ENCODE peak calls at places on chromosomes 16 and 17, in seven cellular contexts. L, U, R, W, O, S and P are unnamed samples.

GRCh38 chr16:474420-475122 is 49.1 kb downstream of the RAB11FIP3 start:
- DNase-seq in W (no peak), O (no peak), R (no peak), U (no peak), S (no peak), L (no peak), P (no peak)

GRCh38 chr17:2262146-2262587 is 41.4 kb downstream of the SMG6 start:
- DNase-seq in O (no peak), L (no peak), U (peak; percentile 86), R (no peak), W (peak; percentile 91), S (no peak), P (no peak)

GRCh38 chr17:74089869-74090464 is 113.5 kb upstream of the RPL38 start:
- DNase-seq in O (no peak), L (peak; percentile 78), S (peak; percentile 95), U (peak; percentile 66), R (no peak), W (peak; percentile 10), P (no peak)

GRCh38 chr17:82696259-82696658 is 2.2 kb downstream of the RAB40B start:
- DNase-seq in U (no peak), L (no peak), S (no peak), R (no peak), O (no peak), W (no peak), P (peak; percentile 30)

GRCh38 chr17:77045441-77046041 is 95.2 kb upstream of the SEC14L1 start:
- DNase-seq in L (no peak), R (no peak), O (no peak), U (peak; percentile 7), S (no peak), W (no peak), P (no peak)

GRCh38 chr16:85601730-85602401 is 11.3 kb upstream of the GSE1 start:
- DNase-seq in O (peak; percentile 76), S (no peak), W (no peak), L (no peak), U (no peak), R (no peak), P (no peak)

GRCh38 chr17:46072998-46073397 is 73.9 kb downstream of the STH start:
- DNase-seq in W (peak; percentile 91), S (no peak), L (no peak), R (no peak), U (peak; percentile 84), O (no peak), P (no peak)

GRCh38 chr16:645852-646678 is 3.1 kb upstream of the WDR90 start:
- DNase-seq in W (no peak), L (peak; percentile 84), U (no peak), S (no peak), O (peak; percentile 89), R (no peak), P (no peak)

GRCh38 chr16:57609541-57610401 is 18.7 kb upstream of the ADGRG1 start:
- DNase-seq in W (no peak), S (peak; percentile 30), R (peak; percentile 75), O (peak; percentile 62), L (peak; percentile 49), U (peak; percentile 29), P (peak; percentile 51)

GRCh38 chr17:3894927-3895343 is 2.1 kb upstream of the CAMKK1 start:
- DNase-seq in O (peak; percentile 83), S (no peak), L (no peak), W (peak; percentile 41), R (no peak), U (no peak), P (no peak)

GRCh38 chr17:27481327-27481726 is 25.1 kb downstream of the KSR1 start:
- DNase-seq in L (peak; percentile 32), S (no peak), U (no peak), R (peak; percentile 73), O (no peak), W (no peak), P (no peak)

GRCh38 chr17:75645889-75646625 is 12.8 kb downstream of the SMIM5 start:
- DNase-seq in S (peak; percentile 60), L (peak; percentile 91), R (no peak), U (peak; percentile 39), W (no peak), O (peak; percentile 81), P (peak; percentile 53)

GRCh38 chr17:17345686-17346427 is 42.7 kb downstream of the NT5M start:
- DNase-seq in S (no peak), L (peak; percentile 40), U (no peak), W (no peak), R (no peak), O (no peak), P (peak; percentile 22)

GRCh38 chr17:68809148-68809547 is 146.0 kb downstream of the ABCA8 start:
- DNase-seq in U (no peak), L (no peak), R (no peak), S (no peak), O (no peak), W (no peak), P (no peak)

GRCh38 chr17:10126554-10127493 is 71.6 kb downstream of the GAS7 start:
- DNase-seq in R (no peak), W (peak; percentile 42), L (no peak), S (no peak), U (peak; percentile 82), O (peak; percentile 66), P (no peak)

GRCh38 chr17:73343739-73344454 is 32.1 kb upstream of the CDC42EP4 start:
- DNase-seq in L (no peak), R (no peak), W (no peak), S (no peak), O (no peak), U (no peak), P (no peak)

GRCh38 chr17:81323083-81323369 is 27.9 kb upstream of the SLC38A10 start:
- DNase-seq in W (no peak), R (no peak), S (no peak), O (no peak), L (no peak), U (no peak), P (no peak)

GRCh38 chr17:81323411-81323868 is 28.3 kb upstream of the SLC38A10 start:
- DNase-seq in W (no peak), L (no peak), O (no peak), U (no peak), R (no peak), S (no peak), P (no peak)

GRCh38 chr17:81324177-81324905 is 29.2 kb upstream of the SLC38A10 start:
- DNase-seq in R (no peak), O (no peak), W (no peak), S (no peak), L (no peak), U (no peak), P (no peak)

GRCh38 chr17:81325057-81325973 is 30.2 kb upstream of the SLC38A10 start:
- DNase-seq in W (no peak), U (no peak), R (no peak), L (no peak), O (no peak), S (no peak), P (no peak)

GRCh38 chr17:81322271-81323082 is 27.4 kb upstream of the SLC38A10 start:
- DNase-seq in O (no peak), R (peak; percentile 48), U (no peak), W (peak; percentile 27), S (no peak), L (no peak), P (no peak)
- TF ChIP-seq CTCF in O (no peak), R (no peak), U (peak; percentile 51), W (peak; percentile 13), S (peak; percentile 52), L (peak; percentile 19), P (peak; percentile 48)

GRCh38 chr16:89554343-89554742 is 6.1 kb upstream of the RPL13 start:
- DNase-seq in O (no peak), U (no peak), S (no peak), W (no peak), L (no peak), R (no peak), P (no peak)
- TF ChIP-seq CTCF in O (no peak), U (no peak), S (no peak), W (no peak), L (no peak), R (no peak), P (no peak)

GRCh38 chr17:60598001-60598736 is 1.8 kb upstream of the PPM1D start:
- DNase-seq in W (no peak), S (no peak), R (no peak), L (no peak), O (no peak), U (no peak), P (no peak)

GRCh38 chr17:60600490-60601431 is 768 bp downstream of the PPM1D start:
- DNase-seq in W (peak; percentile 91), U (peak; percentile 92), R (peak; percentile 66), O (peak; percentile 92), L (peak; percentile 71), S (peak; percentile 82), P (no peak)

GRCh38 chr17:60601443-60602384 is 1.7 kb downstream of the PPM1D start:
- DNase-seq in L (no peak), S (peak; percentile 62), R (peak; percentile 24), U (peak; percentile 90), W (peak; percentile 89), O (peak; percentile 69), P (no peak)

GRCh38 chr17:60599220-60599619 is 773 bp upstream of the PPM1D start:
- DNase-seq in O (no peak), R (no peak), L (no peak), W (no peak), U (no peak), S (no peak), P (no peak)

DNA sequence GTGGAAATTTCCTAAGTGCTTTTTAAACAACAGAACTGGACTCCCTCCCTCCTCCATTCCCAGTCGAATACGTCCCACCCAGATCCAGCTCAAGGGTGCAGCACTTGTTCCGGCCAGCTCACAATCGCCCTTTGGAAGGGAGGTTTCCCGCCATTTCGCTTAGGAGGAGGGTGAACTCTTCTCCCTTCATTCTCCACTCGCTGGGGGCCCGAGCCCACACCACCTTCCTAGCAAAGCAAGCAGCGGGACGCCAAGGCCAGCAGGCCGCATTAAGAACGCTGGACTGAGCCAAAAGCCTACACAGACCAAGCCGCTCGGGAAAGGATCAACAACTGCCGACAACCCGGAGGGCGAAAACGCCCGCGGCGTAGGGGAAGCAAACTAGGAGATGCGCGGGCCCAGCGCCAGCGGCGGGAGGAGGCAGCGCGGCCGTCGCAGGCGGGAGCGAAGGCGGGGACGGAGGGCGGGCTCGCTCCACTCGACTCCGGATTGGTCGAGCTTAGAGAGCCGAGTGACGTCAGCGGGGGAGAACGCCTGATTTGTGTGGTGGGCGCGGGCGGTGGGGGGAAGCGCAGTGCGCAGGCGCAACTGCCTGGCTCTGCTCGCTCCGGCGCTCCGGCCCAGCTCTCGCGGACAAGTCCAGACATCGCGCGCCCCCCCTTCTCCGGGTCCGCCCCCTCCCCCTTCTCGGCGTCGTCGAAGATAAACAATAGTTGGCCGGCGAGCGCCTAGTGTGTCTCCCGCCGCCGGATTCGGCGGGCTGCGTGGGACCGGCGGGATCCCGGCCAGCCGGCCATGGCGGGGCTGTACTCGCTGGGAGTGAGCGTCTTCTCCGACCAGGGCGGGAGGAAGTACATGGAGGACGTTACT is at the start of gene PPM1D:
- DNase-seq in U (peak; percentile 99), L (peak; percentile 100), O (peak; percentile 100), S (peak; percentile 100), W (peak; percentile 99), R (peak; percentile 97), P (peak; percentile 99)
- TF ChIP-seq CTCF in U (no peak), L (no peak), O (no peak), S (no peak), W (no peak), R (no peak), P (no peak)

GRCh38 chr17:37651846-37652245 is 8.6 kb upstream of the DDX52 start:
- DNase-seq in R (no peak), U (no peak), O (no peak), L (no peak), S (no peak), W (no peak), P (no peak)

GRCh38 chr17:37648555-37648954 is 5.3 kb upstream of the DDX52 start:
- DNase-seq in U (peak; percentile 80), L (no peak), W (peak; percentile 93), O (no peak), S (no peak), R (no peak), P (no peak)

GRCh38 chr17:37650419-37651003 is 7.3 kb upstream of the DDX52 start:
- DNase-seq in W (peak; percentile 75), U (peak; percentile 71), O (peak; percentile 63), S (peak; percentile 44), L (no peak), R (no peak), P (no peak)
- TF ChIP-seq CTCF in W (peak; percentile 55), U (peak; percentile 70), O (no peak), S (peak; percentile 73), L (peak; percentile 32), R (no peak), P (peak; percentile 82)